ENCODE peak calls at places on chromosomes 5 and 9, in nine cellular contexts. One of them, this sample, is unnamed.

GRCh38 chr5:103345461-103345860 is 86.9 kb downstream of the MACIR start:
- DNase-seq in LNCaP clone FGC: no peak
- DNase-seq in endothelial cell of umbilical vein: no peak
- DNase-seq in NT2/D1: no peak
- DNase-seq in pancreas: no peak
- DNase-seq in tibial nerve: no peak
- DNase-seq in endodermal cell: no peak
- DNase-seq in BJ: no peak
- DNase-seq in SJSA1: no peak
- DNase-seq in this sample: no peak

GRCh38 chr9:117014061-117014460 is 327.0 kb downstream of the TRIM32 start:
- DNase-seq in SJSA1: no peak
- DNase-seq in endodermal cell: no peak
- DNase-seq in tibial nerve: no peak
- DNase-seq in endothelial cell of umbilical vein: no peak
- DNase-seq in pancreas: no peak
- DNase-seq in NT2/D1: no peak
- DNase-seq in LNCaP clone FGC: no peak
- DNase-seq in BJ: no peak
- DNase-seq in this sample: no peak

GRCh38 chr9:107933042-107933441 is 443.5 kb upstream of the KLF4 start:
- DNase-seq in NT2/D1: no peak
- DNase-seq in BJ: no peak
- DNase-seq in endodermal cell: no peak
- DNase-seq in tibial nerve: no peak
- DNase-seq in pancreas: no peak
- DNase-seq in endothelial cell of umbilical vein: no peak
- DNase-seq in SJSA1: no peak
- DNase-seq in LNCaP clone FGC: no peak
- DNase-seq in this sample: peak; percentile 13

GRCh38 chr5:174692381-174692780 is 32.0 kb upstream of the MSX2 start:
- DNase-seq in LNCaP clone FGC: no peak
- DNase-seq in NT2/D1: no peak
- DNase-seq in SJSA1: no peak
- DNase-seq in pancreas: no peak
- DNase-seq in BJ: no peak
- DNase-seq in endothelial cell of umbilical vein: no peak
- DNase-seq in tibial nerve: no peak
- DNase-seq in endodermal cell: peak; percentile 63
- DNase-seq in this sample: no peak

GRCh38 chr9:33017283-33018041 is 7.6 kb upstream of the DNAJA1 start:
- DNase-seq in BJ: no peak
- DNase-seq in SJSA1: no peak
- DNase-seq in endothelial cell of umbilical vein: no peak
- DNase-seq in pancreas: no peak
- DNase-seq in endodermal cell: no peak
- DNase-seq in LNCaP clone FGC: no peak
- DNase-seq in NT2/D1: no peak
- DNase-seq in tibial nerve: no peak
- DNase-seq in this sample: no peak

GRCh38 chr9:126630458-126631237 is 16.9 kb downstream of the LMX1B start:
- DNase-seq in tibial nerve: no peak
- DNase-seq in endodermal cell: peak; percentile 73
- DNase-seq in SJSA1: no peak
- DNase-seq in LNCaP clone FGC: no peak
- DNase-seq in endothelial cell of umbilical vein: no peak
- DNase-seq in NT2/D1: no peak
- DNase-seq in BJ: no peak
- DNase-seq in pancreas: no peak
- DNase-seq in this sample: no peak

GRCh38 chr5:65262590-65263189 is 219.0 kb downstream of the ADAMTS6 start:
- DNase-seq in endothelial cell of umbilical vein: peak; percentile 76
- DNase-seq in LNCaP clone FGC: no peak
- DNase-seq in endodermal cell: no peak
- DNase-seq in tibial nerve: no peak
- DNase-seq in BJ: peak; percentile 69
- DNase-seq in NT2/D1: no peak
- DNase-seq in SJSA1: no peak
- DNase-seq in pancreas: no peak
- DNase-seq in this sample: peak; percentile 83

GRCh38 chr5:129593525-129593924 is 133.4 kb downstream of the ADAMTS19 start:
- DNase-seq in SJSA1: no peak
- DNase-seq in BJ: no peak
- DNase-seq in tibial nerve: no peak
- DNase-seq in NT2/D1: no peak
- DNase-seq in endodermal cell: no peak
- DNase-seq in LNCaP clone FGC: no peak
- DNase-seq in endothelial cell of umbilical vein: no peak
- DNase-seq in pancreas: no peak
- DNase-seq in this sample: peak; percentile 4

GRCh38 chr9:16705121-16705604 is 165.3 kb downstream of the BNC2 start:
- DNase-seq in LNCaP clone FGC: no peak
- DNase-seq in endodermal cell: peak; percentile 90
- DNase-seq in NT2/D1: peak; percentile 88
- DNase-seq in BJ: peak; percentile 96
- DNase-seq in endothelial cell of umbilical vein: peak; percentile 99
- DNase-seq in pancreas: peak; percentile 72
- DNase-seq in SJSA1: peak; percentile 97
- DNase-seq in tibial nerve: peak; percentile 72
- DNase-seq in this sample: peak; percentile 100

GRCh38 chr5:35780236-35780635 is 76.5 kb upstream of the IL7R start:
- DNase-seq in endothelial cell of umbilical vein: no peak
- DNase-seq in BJ: no peak
- DNase-seq in LNCaP clone FGC: no peak
- DNase-seq in pancreas: no peak
- DNase-seq in NT2/D1: no peak
- DNase-seq in endodermal cell: no peak
- DNase-seq in tibial nerve: no peak
- DNase-seq in SJSA1: no peak
- DNase-seq in this sample: no peak

GRCh38 chr9:7237473-7238243 is 479.9 kb downstream of the KDM4C start:
- DNase-seq in endodermal cell: no peak
- DNase-seq in LNCaP clone FGC: peak; percentile 63
- DNase-seq in SJSA1: no peak
- DNase-seq in tibial nerve: no peak
- DNase-seq in pancreas: no peak
- DNase-seq in NT2/D1: no peak
- DNase-seq in BJ: no peak
- DNase-seq in endothelial cell of umbilical vein: no peak
- DNase-seq in this sample: peak; percentile 80

GRCh38 chr5:144194148-144194547 is 23.5 kb downstream of the KCTD16 start:
- DNase-seq in tibial nerve: no peak
- DNase-seq in LNCaP clone FGC: no peak
- DNase-seq in NT2/D1: no peak
- DNase-seq in endothelial cell of umbilical vein: no peak
- DNase-seq in BJ: no peak
- DNase-seq in SJSA1: no peak
- DNase-seq in pancreas: no peak
- DNase-seq in endodermal cell: no peak
- DNase-seq in this sample: no peak

GRCh38 chr5:65326912-65327311 is 154.8 kb downstream of the ADAMTS6 start:
- DNase-seq in endothelial cell of umbilical vein: no peak
- DNase-seq in endodermal cell: peak; percentile 51
- DNase-seq in SJSA1: no peak
- DNase-seq in tibial nerve: no peak
- DNase-seq in BJ: peak; percentile 20
- DNase-seq in LNCaP clone FGC: no peak
- DNase-seq in NT2/D1: no peak
- DNase-seq in pancreas: no peak
- DNase-seq in this sample: peak; percentile 31

GRCh38 chr5:86557920-86558319 is 59.8 kb upstream of the COX7C start:
- DNase-seq in BJ: no peak
- DNase-seq in endodermal cell: no peak
- DNase-seq in SJSA1: no peak
- DNase-seq in NT2/D1: no peak
- DNase-seq in pancreas: no peak
- DNase-seq in tibial nerve: no peak
- DNase-seq in endothelial cell of umbilical vein: no peak
- DNase-seq in LNCaP clone FGC: no peak
- DNase-seq in this sample: no peak

GRCh38 chr9:125203259-125203658 is 2.9 kb downstream of the RABEPK start:
- DNase-seq in pancreas: no peak
- DNase-seq in tibial nerve: no peak
- DNase-seq in LNCaP clone FGC: no peak
- DNase-seq in endothelial cell of umbilical vein: no peak
- DNase-seq in endodermal cell: no peak
- DNase-seq in NT2/D1: no peak
- DNase-seq in SJSA1: no peak
- DNase-seq in BJ: no peak
- DNase-seq in this sample: no peak

GRCh38 chr9:129352157-129352870 is 174.3 kb upstream of the IER5L start:
- DNase-seq in NT2/D1: no peak
- DNase-seq in endodermal cell: peak; percentile 93
- DNase-seq in pancreas: no peak
- DNase-seq in LNCaP clone FGC: no peak
- DNase-seq in BJ: no peak
- DNase-seq in tibial nerve: no peak
- DNase-seq in endothelial cell of umbilical vein: no peak
- DNase-seq in SJSA1: no peak
- DNase-seq in this sample: no peak

GRCh38 chr9:129351058-129351641 is 173.1 kb upstream of the IER5L start:
- DNase-seq in endodermal cell: peak; percentile 89
- DNase-seq in SJSA1: no peak
- DNase-seq in BJ: no peak
- DNase-seq in tibial nerve: no peak
- DNase-seq in pancreas: no peak
- DNase-seq in LNCaP clone FGC: no peak
- DNase-seq in NT2/D1: no peak
- DNase-seq in endothelial cell of umbilical vein: no peak
- DNase-seq in this sample: no peak

GRCh38 chr9:129350143-129350935 is 172.3 kb upstream of the IER5L start:
- DNase-seq in pancreas: no peak
- DNase-seq in SJSA1: no peak
- DNase-seq in LNCaP clone FGC: no peak
- DNase-seq in endothelial cell of umbilical vein: no peak
- DNase-seq in BJ: no peak
- DNase-seq in endodermal cell: no peak
- DNase-seq in tibial nerve: no peak
- DNase-seq in NT2/D1: no peak
- DNase-seq in this sample: no peak

GRCh38 chr9:129353697-129354336 is 175.8 kb upstream of the IER5L start:
- DNase-seq in LNCaP clone FGC: no peak
- DNase-seq in pancreas: no peak
- DNase-seq in tibial nerve: no peak
- DNase-seq in SJSA1: no peak
- DNase-seq in endothelial cell of umbilical vein: no peak
- DNase-seq in BJ: no peak
- DNase-seq in NT2/D1: no peak
- DNase-seq in endodermal cell: no peak
- DNase-seq in this sample: no peak

GRCh38 chr9:129351642-129352151 is 173.6 kb upstream of the IER5L start:
- DNase-seq in tibial nerve: no peak
- DNase-seq in BJ: no peak
- DNase-seq in NT2/D1: no peak
- DNase-seq in endodermal cell: no peak
- DNase-seq in pancreas: no peak
- DNase-seq in SJSA1: no peak
- DNase-seq in LNCaP clone FGC: no peak
- DNase-seq in endothelial cell of umbilical vein: no peak
- DNase-seq in this sample: no peak
- H3K4me3 ChIP-seq in tibial nerve: peak overlapping the region; percentile 43
- H3K4me3 ChIP-seq in BJ: peak overlapping the region; percentile 51
- H3K4me3 ChIP-seq in NT2/D1: peak overlapping the region; percentile 49
- H3K4me3 ChIP-seq in endodermal cell: peak overlapping the region; percentile 76
- H3K4me3 ChIP-seq in pancreas: peak overlapping the region; percentile 2
- H3K4me3 ChIP-seq in SJSA1: peak overlapping the region; percentile 30
- H3K4me3 ChIP-seq in LNCaP clone FGC: peak overlapping the region; percentile 18
- H3K4me3 ChIP-seq in endothelial cell of umbilical vein: peak overlapping the region; percentile 26
- H3K4me3 ChIP-seq in this sample: peak overlapping the region; percentile 44

GRCh38 chr5:956178-956761 is 52.3 kb upstream of the NKD2 start:
- DNase-seq in endothelial cell of umbilical vein: no peak
- DNase-seq in LNCaP clone FGC: no peak
- DNase-seq in SJSA1: peak; percentile 52
- DNase-seq in pancreas: no peak
- DNase-seq in NT2/D1: no peak
- DNase-seq in endodermal cell: no peak
- DNase-seq in tibial nerve: no peak
- DNase-seq in BJ: no peak
- DNase-seq in this sample: no peak
- H3K4me3 ChIP-seq in endothelial cell of umbilical vein: no peak overlapping the region
- H3K4me3 ChIP-seq in LNCaP clone FGC: no peak overlapping the region
- H3K4me3 ChIP-seq in SJSA1: no peak overlapping the region
- H3K4me3 ChIP-seq in pancreas: no peak overlapping the region
- H3K4me3 ChIP-seq in NT2/D1: no peak overlapping the region
- H3K4me3 ChIP-seq in endodermal cell: no peak overlapping the region
- H3K4me3 ChIP-seq in tibial nerve: no peak overlapping the region
- H3K4me3 ChIP-seq in BJ: no peak overlapping the region
- H3K4me3 ChIP-seq in this sample: no peak overlapping the region

GRCh38 chr5:81183811-81184748 is 49.0 kb upstream of the CKMT2 start:
- DNase-seq in pancreas: no peak
- DNase-seq in endodermal cell: no peak
- DNase-seq in BJ: no peak
- DNase-seq in NT2/D1: no peak
- DNase-seq in SJSA1: no peak
- DNase-seq in endothelial cell of umbilical vein: no peak
- DNase-seq in LNCaP clone FGC: no peak
- DNase-seq in tibial nerve: no peak
- DNase-seq in this sample: no peak
- H3K4me3 ChIP-seq in pancreas: no peak overlapping the region
- H3K4me3 ChIP-seq in endodermal cell: no peak overlapping the region
- H3K4me3 ChIP-seq in BJ: no peak overlapping the region
- H3K4me3 ChIP-seq in NT2/D1: no peak overlapping the region
- H3K4me3 ChIP-seq in SJSA1: no peak overlapping the region
- H3K4me3 ChIP-seq in endothelial cell of umbilical vein: no peak overlapping the region
- H3K4me3 ChIP-seq in LNCaP clone FGC: no peak overlapping the region
- H3K4me3 ChIP-seq in tibial nerve: no peak overlapping the region
- H3K4me3 ChIP-seq in this sample: no peak overlapping the region

GRCh38 chr5:132772291-132773070 is 4.6 kb downstream of the SEPTIN8 start:
- DNase-seq in pancreas: no peak
- DNase-seq in endothelial cell of umbilical vein: no peak
- DNase-seq in endodermal cell: no peak
- DNase-seq in NT2/D1: no peak
- DNase-seq in LNCaP clone FGC: no peak
- DNase-seq in tibial nerve: no peak
- DNase-seq in SJSA1: no peak
- DNase-seq in BJ: no peak
- DNase-seq in this sample: no peak

GRCh38 chr5:132771559-132771998 is 5.5 kb downstream of the SEPTIN8 start:
- DNase-seq in BJ: peak; percentile 46
- DNase-seq in pancreas: no peak
- DNase-seq in endodermal cell: peak; percentile 89
- DNase-seq in endothelial cell of umbilical vein: peak; percentile 19
- DNase-seq in NT2/D1: peak; percentile 65
- DNase-seq in SJSA1: no peak
- DNase-seq in LNCaP clone FGC: no peak
- DNase-seq in tibial nerve: no peak
- DNase-seq in this sample: peak; percentile 32

GRCh38 chr5:132768485-132768868 is 8.6 kb downstream of the SEPTIN8 start:
- DNase-seq in BJ: peak; percentile 15
- DNase-seq in endothelial cell of umbilical vein: no peak
- DNase-seq in endodermal cell: no peak
- DNase-seq in pancreas: no peak
- DNase-seq in tibial nerve: no peak
- DNase-seq in NT2/D1: no peak
- DNase-seq in LNCaP clone FGC: no peak
- DNase-seq in SJSA1: no peak
- DNase-seq in this sample: no peak

GRCh38 chr5:132773114-132773513 is 3.9 kb downstream of the SEPTIN8 start:
- DNase-seq in pancreas: no peak
- DNase-seq in BJ: no peak
- DNase-seq in LNCaP clone FGC: no peak
- DNase-seq in endodermal cell: no peak
- DNase-seq in tibial nerve: no peak
- DNase-seq in endothelial cell of umbilical vein: no peak
- DNase-seq in NT2/D1: no peak
- DNase-seq in SJSA1: no peak
- DNase-seq in this sample: no peak

GRCh38 chr5:132770476-132771159 is 6.4 kb downstream of the SEPTIN8 start:
- DNase-seq in pancreas: no peak
- DNase-seq in endothelial cell of umbilical vein: peak; percentile 68
- DNase-seq in SJSA1: no peak
- DNase-seq in endodermal cell: peak; percentile 72
- DNase-seq in NT2/D1: no peak
- DNase-seq in BJ: no peak
- DNase-seq in LNCaP clone FGC: no peak
- DNase-seq in tibial nerve: no peak
- DNase-seq in this sample: no peak
- H3K4me3 ChIP-seq in pancreas: no peak overlapping the region
- H3K4me3 ChIP-seq in endothelial cell of umbilical vein: no peak overlapping the region
- H3K4me3 ChIP-seq in SJSA1: no peak overlapping the region
- H3K4me3 ChIP-seq in endodermal cell: no peak overlapping the region
- H3K4me3 ChIP-seq in NT2/D1: no peak overlapping the region
- H3K4me3 ChIP-seq in BJ: no peak overlapping the region
- H3K4me3 ChIP-seq in LNCaP clone FGC: no peak overlapping the region
- H3K4me3 ChIP-seq in tibial nerve: no peak overlapping the region
- H3K4me3 ChIP-seq in this sample: no peak overlapping the region

This sample was measured in skeletal muscle cell.